ENCODE peak calls at places on chromosomes 11 and 22, in eight cellular contexts. W, J, O, F, V, T, N and H are unnamed samples.

GRCh38 chr11:87304350-87304749 is 266.6 kb downstream of the TMEM135 start:
- DNase-seq in W (no peak), J (no peak), O (no peak), F (no peak), V (no peak), T (no peak), N (no peak), H (no peak)

GRCh38 chr11:93842461-93842860 is 8.0 kb downstream of the VSTM5 start:
- DNase-seq in W (no peak), J (no peak), O (no peak), F (peak), V (peak), T (no peak), N (peak), H (no peak)

GRCh38 chr11:73389134-73389525 is 12.9 kb downstream of the RELT start:
- DNase-seq in W (no peak), J (no peak), O (no peak), F (peak), V (no peak), T (no peak), N (no peak), H (no peak)

GRCh38 chr11:1074244-1075221 is at the start of gene MUC2:
- DNase-seq in W (no peak), J (no peak), O (no peak), F (no peak), V (no peak), T (peak), N (no peak), H (no peak)

GRCh38 chr22:29030618-29031235 is 30.9 kb downstream of the C22orf31 start:
- DNase-seq in W (peak), J (peak), O (peak), F (peak), V (peak), T (peak), N (peak), H (peak)

GRCh38 chr11:10303558-10304363 is 1.1 kb upstream of the ADM start:
- DNase-seq in W (peak), J (no peak), O (no peak), F (peak), V (peak), T (no peak), N (peak), H (peak)

GRCh38 chr11:64960719-64961118 is 11.2 kb downstream of the MAJIN start:
- DNase-seq in W (no peak), J (no peak), O (no peak), F (no peak), V (no peak), T (no peak), N (no peak), H (no peak)

GRCh38 chr11:94671553-94672366 is 96.4 kb upstream of the AMOTL1 start:
- DNase-seq in W (no peak), J (no peak), O (no peak), F (peak), V (no peak), T (no peak), N (no peak), H (no peak)

GRCh38 chr11:132103006-132103405 is 732.6 kb downstream of the NTM start:
- DNase-seq in W (no peak), J (no peak), O (no peak), F (no peak), V (no peak), T (no peak), N (no peak), H (no peak)

GRCh38 chr11:134037093-134037908 is 31.6 kb upstream of the JAM3 start:
- DNase-seq in W (no peak), J (peak), O (no peak), F (peak), V (peak), T (peak), N (peak), H (peak)

GRCh38 chr11:119094816-119095065 is 6.9 kb downstream of the DPAGT1 start:
- DNase-seq in W (peak), J (peak), O (peak), F (peak), V (peak), T (peak), N (peak), H (peak)

GRCh38 chr11:57340228-57340627 is 2.1 kb downstream of the P2RX3 start:
- DNase-seq in W (peak), J (peak), O (no peak), F (peak), V (no peak), T (peak), N (no peak), H (peak)